ENCODE peak calls at places on chromosomes 5 and 9, in eight cellular contexts. W is fibroblast of villous mesenchyme, M is right atrium auricular region, N is tibial artery, T is bronchial epithelial cell, F is NCI-H1105, I is heart left ventricle, Z is RWPE1. Y is an unnamed sample.

GRCh38 chr5:10671041-10672008 is 89.7 kb downstream of the DAP start:
- DNase-seq in W (no peak), M (no peak), N (no peak), T (no peak), F (no peak), I (no peak), Z (no peak), Y (no peak)

GRCh38 chr5:68070641-68071191 is 144.8 kb upstream of the PIK3R1 start:
- DNase-seq in W (no peak), M (no peak), N (no peak), T (no peak), F (no peak), I (no peak), Z (no peak), Y (no peak)

GRCh38 chr9:27183701-27184100 is 74.7 kb downstream of the TEK start:
- DNase-seq in W (peak), M (no peak), N (no peak), T (peak), F (no peak), I (no peak), Z (no peak), Y (peak)

GRCh38 chr5:10151656-10152055 is 98.0 kb downstream of the ATPSCKMT start:
- DNase-seq in W (no peak), M (no peak), N (no peak), T (peak), F (no peak), I (no peak), Z (no peak), Y (peak)

GRCh38 chr5:59039296-59040006 is 456.6 kb downstream of the RAB3C start:
- DNase-seq in W (peak), M (peak), N (peak), T (peak), F (no peak), I (peak), Z (peak), Y (peak)

GRCh38 chr9:120387257-120387999 is 192.5 kb downstream of the CDK5RAP2 start:
- DNase-seq in W (no peak), M (no peak), N (peak), T (no peak), F (peak), I (no peak), Z (no peak), Y (no peak)

GRCh38 chr5:66129184-66129583 is 14.9 kb upstream of the SREK1 start:
- DNase-seq in W (no peak), M (no peak), N (no peak), T (no peak), F (no peak), I (no peak), Z (no peak), Y (no peak)

GRCh38 chr5:83654427-83654994 is 66.1 kb downstream of the HAPLN1 start:
- DNase-seq in W (no peak), M (no peak), N (no peak), T (no peak), F (no peak), I (no peak), Z (peak), Y (peak)

GRCh38 chr5:129820-130219 is 37.9 kb downstream of the PLEKHG4B start:
- DNase-seq in W (peak), M (no peak), N (no peak), T (peak), F (no peak), I (no peak), Z (no peak), Y (peak)

GRCh38 chr5:137938358-137939138 is 49.3 kb downstream of the PKD2L2 start:
- DNase-seq in W (no peak), M (no peak), N (no peak), T (no peak), F (no peak), I (no peak), Z (no peak), Y (no peak)

Y was measured in renal cortical epithelial cell.